ENCODE peak calls at places on chromosome 7, in eight cellular contexts. One of them, this sample, is unnamed.

GRCh38 chr7:6344278-6344677 is 71.9 kb upstream of the CYTH3 start:
- DNase-seq in endothelial cell of umbilical vein: no peak
- DNase-seq in dorsolateral prefrontal cortex: no peak
- DNase-seq in cardiac muscle cell: no peak
- DNase-seq in kidney epithelial cell: no peak
- DNase-seq in GM20000: no peak
- DNase-seq in PC-9: no peak
- DNase-seq in NB4: no peak
- DNase-seq in this sample: no peak

GRCh38 chr7:73885975-73886798 is 25.2 kb downstream of the TMEM270 start:
- DNase-seq in endothelial cell of umbilical vein: peak
- DNase-seq in dorsolateral prefrontal cortex: no peak
- DNase-seq in cardiac muscle cell: peak
- DNase-seq in kidney epithelial cell: no peak
- DNase-seq in GM20000: no peak
- DNase-seq in PC-9: no peak
- DNase-seq in NB4: peak
- DNase-seq in this sample: no peak

GRCh38 chr7:125423444-125424155 is 494.0 kb upstream of the POT1 start:
- DNase-seq in endothelial cell of umbilical vein: peak
- DNase-seq in dorsolateral prefrontal cortex: no peak
- DNase-seq in cardiac muscle cell: peak
- DNase-seq in kidney epithelial cell: peak
- DNase-seq in GM20000: no peak
- DNase-seq in PC-9: peak
- DNase-seq in NB4: peak
- DNase-seq in this sample: no peak

GRCh38 chr7:25495905-25496304 is 267.6 kb upstream of the NPVF start:
- DNase-seq in endothelial cell of umbilical vein: no peak
- DNase-seq in dorsolateral prefrontal cortex: no peak
- DNase-seq in cardiac muscle cell: no peak
- DNase-seq in kidney epithelial cell: no peak
- DNase-seq in GM20000: no peak
- DNase-seq in PC-9: no peak
- DNase-seq in NB4: no peak
- DNase-seq in this sample: no peak

GRCh38 chr7:47529826-47530555 is 51.9 kb downstream of the TNS3 start:
- DNase-seq in endothelial cell of umbilical vein: no peak
- DNase-seq in dorsolateral prefrontal cortex: no peak
- DNase-seq in cardiac muscle cell: no peak
- DNase-seq in kidney epithelial cell: no peak
- DNase-seq in GM20000: no peak
- DNase-seq in PC-9: no peak
- DNase-seq in NB4: no peak
- DNase-seq in this sample: no peak

GRCh38 chr7:12929416-12930140 is 242.1 kb downstream of the ARL4A start:
- DNase-seq in endothelial cell of umbilical vein: peak
- DNase-seq in dorsolateral prefrontal cortex: no peak
- DNase-seq in cardiac muscle cell: peak
- DNase-seq in kidney epithelial cell: no peak
- DNase-seq in GM20000: no peak
- DNase-seq in PC-9: no peak
- DNase-seq in NB4: no peak
- DNase-seq in this sample: no peak

GRCh38 chr7:105849122-105849855 is 27.1 kb downstream of the ATXN7L1 start:
- DNase-seq in endothelial cell of umbilical vein: peak
- DNase-seq in dorsolateral prefrontal cortex: no peak
- DNase-seq in cardiac muscle cell: peak
- DNase-seq in kidney epithelial cell: peak
- DNase-seq in GM20000: no peak
- DNase-seq in PC-9: peak
- DNase-seq in NB4: peak
- DNase-seq in this sample: no peak

GRCh38 chr7:121107923-121108498 is 119.5 kb downstream of the CPED1 start:
- DNase-seq in endothelial cell of umbilical vein: peak
- DNase-seq in dorsolateral prefrontal cortex: no peak
- DNase-seq in cardiac muscle cell: peak
- DNase-seq in kidney epithelial cell: no peak
- DNase-seq in GM20000: peak
- DNase-seq in PC-9: peak
- DNase-seq in NB4: peak
- DNase-seq in this sample: peak

GRCh38 chr7:95686109-95686508 is 86.2 kb upstream of the DYNC1I1 start:
- DNase-seq in endothelial cell of umbilical vein: peak
- DNase-seq in dorsolateral prefrontal cortex: peak
- DNase-seq in cardiac muscle cell: peak
- DNase-seq in kidney epithelial cell: peak
- DNase-seq in GM20000: peak
- DNase-seq in PC-9: peak
- DNase-seq in NB4: peak
- DNase-seq in this sample: peak

DNA sequence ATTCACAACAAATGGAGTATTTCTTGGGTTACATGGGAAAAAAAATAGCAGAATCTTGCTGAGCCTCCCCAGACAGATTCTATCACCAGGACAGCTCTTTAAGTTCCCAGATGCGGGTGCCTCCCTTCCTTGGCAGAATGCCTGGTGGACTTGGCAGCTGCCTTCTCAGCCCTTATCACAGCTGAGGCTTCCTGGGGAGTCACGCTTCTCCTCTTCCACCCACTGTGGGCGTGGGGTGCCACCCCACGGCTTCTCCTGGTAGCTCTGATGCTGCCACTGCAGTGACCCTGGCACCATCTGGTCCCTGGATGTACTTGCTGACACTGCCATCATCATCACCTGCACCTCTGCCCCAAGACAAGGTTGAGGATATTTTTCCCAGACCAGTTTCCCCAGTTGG is 16.2 kb upstream of the NME8 start:
- DNase-seq in endothelial cell of umbilical vein: peak
- DNase-seq in dorsolateral prefrontal cortex: peak
- DNase-seq in cardiac muscle cell: peak
- DNase-seq in kidney epithelial cell: no peak
- DNase-seq in GM20000: peak
- DNase-seq in PC-9: no peak
- DNase-seq in NB4: no peak
- DNase-seq in this sample: peak
- TF ChIP-seq CTCF in endothelial cell of umbilical vein: peak
- TF ChIP-seq CTCF in dorsolateral prefrontal cortex: peak
- TF ChIP-seq CTCF in cardiac muscle cell: peak
- TF ChIP-seq CTCF in kidney epithelial cell: no peak
- TF ChIP-seq CTCF in GM20000: peak
- TF ChIP-seq CTCF in PC-9: peak
- TF ChIP-seq CTCF in NB4: no peak
- TF ChIP-seq CTCF in this sample: no peak

GRCh38 chr7:143256325-143256724 is 6.9 kb upstream of the GSTK1 start:
- DNase-seq in endothelial cell of umbilical vein: no peak
- DNase-seq in dorsolateral prefrontal cortex: no peak
- DNase-seq in cardiac muscle cell: no peak
- DNase-seq in kidney epithelial cell: no peak
- DNase-seq in GM20000: no peak
- DNase-seq in PC-9: no peak
- DNase-seq in NB4: peak
- DNase-seq in this sample: no peak
- TF ChIP-seq CTCF in endothelial cell of umbilical vein: no peak
- TF ChIP-seq CTCF in dorsolateral prefrontal cortex: no peak
- TF ChIP-seq CTCF in cardiac muscle cell: no peak
- TF ChIP-seq CTCF in kidney epithelial cell: no peak
- TF ChIP-seq CTCF in GM20000: no peak
- TF ChIP-seq CTCF in PC-9: no peak
- TF ChIP-seq CTCF in NB4: peak
- TF ChIP-seq CTCF in this sample: no peak

DNA sequence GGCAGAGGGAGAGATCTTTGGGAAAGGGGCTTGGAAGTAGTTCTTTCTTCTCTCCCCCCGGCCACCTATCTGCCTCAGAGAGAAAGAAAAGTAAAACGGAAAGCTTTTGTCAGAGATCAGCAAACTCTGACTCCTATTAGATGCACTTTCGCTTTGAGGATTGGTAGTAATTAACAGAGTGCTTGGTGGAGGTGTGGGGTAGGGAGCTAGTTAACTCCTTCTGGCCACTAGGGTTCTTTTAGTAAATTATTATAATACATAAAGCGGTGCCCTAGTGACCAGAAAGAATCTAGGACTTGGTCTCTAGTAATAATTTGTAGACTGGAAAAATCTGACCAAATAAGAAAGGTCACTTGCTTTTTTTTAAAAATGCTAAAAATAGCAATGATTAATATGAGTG is 54.6 kb downstream of the CPVL start:
- DNase-seq in endothelial cell of umbilical vein: no peak
- DNase-seq in dorsolateral prefrontal cortex: no peak
- DNase-seq in cardiac muscle cell: peak
- DNase-seq in kidney epithelial cell: no peak
- DNase-seq in GM20000: peak
- DNase-seq in PC-9: no peak
- DNase-seq in NB4: no peak
- DNase-seq in this sample: no peak
- TF ChIP-seq CTCF in endothelial cell of umbilical vein: no peak
- TF ChIP-seq CTCF in dorsolateral prefrontal cortex: no peak
- TF ChIP-seq CTCF in cardiac muscle cell: no peak
- TF ChIP-seq CTCF in kidney epithelial cell: peak
- TF ChIP-seq CTCF in GM20000: no peak
- TF ChIP-seq CTCF in PC-9: no peak
- TF ChIP-seq CTCF in NB4: no peak
- TF ChIP-seq CTCF in this sample: no peak

GRCh38 chr7:83842894-83843293 is 194.0 kb upstream of the SEMA3E start:
- DNase-seq in endothelial cell of umbilical vein: no peak
- DNase-seq in dorsolateral prefrontal cortex: no peak
- DNase-seq in cardiac muscle cell: no peak
- DNase-seq in kidney epithelial cell: no peak
- DNase-seq in GM20000: no peak
- DNase-seq in PC-9: no peak
- DNase-seq in NB4: no peak
- DNase-seq in this sample: no peak
- TF ChIP-seq CTCF in endothelial cell of umbilical vein: no peak
- TF ChIP-seq CTCF in dorsolateral prefrontal cortex: no peak
- TF ChIP-seq CTCF in cardiac muscle cell: no peak
- TF ChIP-seq CTCF in kidney epithelial cell: no peak
- TF ChIP-seq CTCF in GM20000: no peak
- TF ChIP-seq CTCF in PC-9: no peak
- TF ChIP-seq CTCF in NB4: no peak
- TF ChIP-seq CTCF in this sample: no peak

DNA sequence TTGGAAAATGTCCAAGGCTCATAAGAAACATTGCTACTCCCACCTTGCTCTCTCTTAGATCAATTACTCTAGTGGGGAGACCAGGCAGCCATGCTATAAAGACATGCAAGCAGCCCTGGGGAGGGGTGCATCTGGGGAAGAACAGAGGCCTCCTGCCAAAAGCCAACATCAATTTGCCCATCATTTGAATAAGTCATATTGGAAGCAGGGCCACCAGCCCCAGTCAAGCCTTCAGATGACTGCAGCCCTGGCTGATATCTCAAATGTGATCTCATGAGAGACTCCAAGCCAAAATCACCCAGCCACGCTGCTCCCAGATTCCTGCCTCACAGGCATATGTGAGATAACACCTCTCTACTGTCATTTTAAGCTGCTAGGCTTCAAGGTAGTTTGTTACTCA is 157.5 kb upstream of the PDE1C start:
- DNase-seq in endothelial cell of umbilical vein: no peak
- DNase-seq in dorsolateral prefrontal cortex: no peak
- DNase-seq in cardiac muscle cell: no peak
- DNase-seq in kidney epithelial cell: no peak
- DNase-seq in GM20000: no peak
- DNase-seq in PC-9: no peak
- DNase-seq in NB4: no peak
- DNase-seq in this sample: no peak
- TF ChIP-seq CTCF in endothelial cell of umbilical vein: no peak
- TF ChIP-seq CTCF in dorsolateral prefrontal cortex: no peak
- TF ChIP-seq CTCF in cardiac muscle cell: no peak
- TF ChIP-seq CTCF in kidney epithelial cell: no peak
- TF ChIP-seq CTCF in GM20000: no peak
- TF ChIP-seq CTCF in PC-9: no peak
- TF ChIP-seq CTCF in NB4: no peak
- TF ChIP-seq CTCF in this sample: no peak

GRCh38 chr7:80453699-80454340 is 58.0 kb downstream of the GNAT3 start:
- DNase-seq in endothelial cell of umbilical vein: peak
- DNase-seq in dorsolateral prefrontal cortex: no peak
- DNase-seq in cardiac muscle cell: peak
- DNase-seq in kidney epithelial cell: no peak
- DNase-seq in GM20000: no peak
- DNase-seq in PC-9: no peak
- DNase-seq in NB4: peak
- DNase-seq in this sample: peak
- TF ChIP-seq CTCF in endothelial cell of umbilical vein: no peak
- TF ChIP-seq CTCF in dorsolateral prefrontal cortex: peak
- TF ChIP-seq CTCF in cardiac muscle cell: peak
- TF ChIP-seq CTCF in kidney epithelial cell: peak
- TF ChIP-seq CTCF in GM20000: no peak
- TF ChIP-seq CTCF in PC-9: peak
- TF ChIP-seq CTCF in NB4: peak
- TF ChIP-seq CTCF in this sample: no peak

GRCh38 chr7:139109188-139109982 is at the start of gene ZC3HAV1:
- DNase-seq in endothelial cell of umbilical vein: peak
- DNase-seq in dorsolateral prefrontal cortex: peak
- DNase-seq in cardiac muscle cell: peak
- DNase-seq in kidney epithelial cell: peak
- DNase-seq in GM20000: peak
- DNase-seq in PC-9: peak
- DNase-seq in NB4: peak
- DNase-seq in this sample: peak
- TF ChIP-seq CTCF in endothelial cell of umbilical vein: no peak
- TF ChIP-seq CTCF in dorsolateral prefrontal cortex: no peak
- TF ChIP-seq CTCF in cardiac muscle cell: peak
- TF ChIP-seq CTCF in kidney epithelial cell: no peak
- TF ChIP-seq CTCF in GM20000: no peak
- TF ChIP-seq CTCF in PC-9: no peak
- TF ChIP-seq CTCF in NB4: no peak
- TF ChIP-seq CTCF in this sample: no peak

DNA sequence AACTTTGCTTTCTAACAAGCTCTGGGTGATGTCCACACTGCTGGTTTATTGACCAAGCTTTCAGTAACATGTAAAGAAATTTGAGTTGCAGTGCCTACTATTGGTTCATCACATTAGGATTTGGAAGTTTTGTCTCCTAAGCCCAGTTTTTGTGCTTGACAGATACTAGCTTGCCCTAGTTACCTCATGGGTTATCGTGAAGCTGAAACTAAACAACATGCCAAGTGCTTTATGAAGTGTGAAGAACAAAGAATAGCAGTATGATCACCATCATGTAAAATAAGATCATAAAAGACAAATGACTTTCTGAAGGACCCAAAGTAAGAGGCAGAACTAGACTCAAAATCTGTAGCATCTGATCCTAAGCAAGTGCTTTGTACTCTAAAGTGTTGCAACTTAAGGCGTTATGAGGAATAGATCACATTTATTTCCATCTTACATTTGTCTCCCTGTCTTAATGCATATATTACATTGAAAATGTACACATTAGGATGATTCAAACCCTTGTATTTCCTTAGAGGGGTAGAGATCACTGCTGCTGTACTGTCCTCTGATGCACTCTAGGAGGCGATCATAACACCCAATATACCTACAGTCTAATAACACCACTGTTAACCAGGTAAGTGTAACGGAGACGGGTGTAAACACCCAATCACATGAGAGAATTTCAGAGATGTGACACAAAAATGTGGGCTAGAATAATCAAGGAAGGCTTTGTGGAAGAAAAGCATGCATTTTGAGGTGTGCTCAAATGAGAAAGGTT is 71.3 kb downstream of the NRCAM start:
- DNase-seq in endothelial cell of umbilical vein: no peak
- DNase-seq in dorsolateral prefrontal cortex: no peak
- DNase-seq in cardiac muscle cell: no peak
- DNase-seq in kidney epithelial cell: no peak
- DNase-seq in GM20000: peak
- DNase-seq in PC-9: no peak
- DNase-seq in NB4: peak
- DNase-seq in this sample: no peak
- TF ChIP-seq CTCF in endothelial cell of umbilical vein: no peak
- TF ChIP-seq CTCF in dorsolateral prefrontal cortex: no peak
- TF ChIP-seq CTCF in cardiac muscle cell: no peak
- TF ChIP-seq CTCF in kidney epithelial cell: peak
- TF ChIP-seq CTCF in GM20000: peak
- TF ChIP-seq CTCF in PC-9: no peak
- TF ChIP-seq CTCF in NB4: peak
- TF ChIP-seq CTCF in this sample: no peak